ENCODE peak calls at places on chromosomes 11 and 22, in seven cellular contexts. U is hepatocyte, T is H9, R is neuronal stem cell, A is tibial artery, L is thoracic aorta, J is endothelial cell of umbilical vein. I is an unnamed sample.

GRCh38 chr22:48554893-48555552 is 1272.7 kb downstream of the BRD1 start:
- DNase-seq in U (peak; percentile 30), T (peak; percentile 68), R (no peak), A (no peak), L (no peak), J (no peak), I (no peak)

GRCh38 chr11:47924184-47924671 is 56.1 kb upstream of the PTPRJ start:
- DNase-seq in U (peak; percentile 44), T (no peak), R (no peak), A (no peak), L (no peak), J (peak; percentile 35), I (no peak)

GRCh38 chr22:22228421-22228820 is 16.2 kb upstream of the VPREB1 start:
- DNase-seq in U (no peak), T (no peak), R (no peak), A (no peak), L (no peak), J (no peak), I (peak; percentile 37)

GRCh38 chr22:22558972-22559603 is at the start of gene PRAME:
- DNase-seq in U (peak; percentile 59), T (peak; percentile 86), R (peak; percentile 12), A (no peak), L (no peak), J (peak; percentile 27), I (no peak)

GRCh38 chr11:44372989-44373388 is 63.0 kb upstream of the ALX4 start:
- DNase-seq in U (no peak), T (no peak), R (no peak), A (no peak), L (no peak), J (no peak), I (no peak)

GRCh38 chr11:61718046-61718531 is 34.3 kb upstream of the MYRF start:
- DNase-seq in U (no peak), T (no peak), R (no peak), A (no peak), L (no peak), J (no peak), I (no peak)

GRCh38 chr11:117256573-117256972 is 24.1 kb downstream of the RNF214 start:
- DNase-seq in U (no peak), T (no peak), R (no peak), A (no peak), L (no peak), J (no peak), I (no peak)

GRCh38 chr11:85762226-85762625 is 48.7 kb downstream of the SYTL2 start:
- DNase-seq in U (no peak), T (no peak), R (no peak), A (no peak), L (no peak), J (no peak), I (no peak)

GRCh38 chr11:74989269-74989655 is 529 bp downstream of the NEU3 start:
- DNase-seq in U (peak; percentile 18), T (no peak), R (no peak), A (no peak), L (no peak), J (no peak), I (no peak)

GRCh38 chr11:77560605-77561004 is 29.1 kb upstream of the AQP11 start:
- DNase-seq in U (peak; percentile 29), T (no peak), R (no peak), A (no peak), L (no peak), J (no peak), I (no peak)

GRCh38 chr22:26438006-26438405 is 8.9 kb downstream of the ASPHD2 start:
- DNase-seq in U (no peak), T (no peak), R (no peak), A (no peak), L (no peak), J (no peak), I (no peak)

GRCh38 chr11:76030973-76031590 is 175.2 kb downstream of the WNT11 start:
- DNase-seq in U (no peak), T (no peak), R (no peak), A (no peak), L (no peak), J (no peak), I (no peak)

GRCh38 chr11:70493891-70494290 is 95.6 kb downstream of the CTTN start:
- DNase-seq in U (no peak), T (no peak), R (no peak), A (peak; percentile 32), L (no peak), J (no peak), I (no peak)

GRCh38 chr11:18071098-18071705 is 25.1 kb upstream of the TPH1 start:
- DNase-seq in U (no peak), T (no peak), R (no peak), A (no peak), L (no peak), J (no peak), I (no peak)

GRCh38 chr11:94845622-94846021 is 77.5 kb downstream of the AMOTL1 start:
- DNase-seq in U (peak; percentile 25), T (no peak), R (no peak), A (no peak), L (no peak), J (no peak), I (no peak)

GRCh38 chr11:44760917-44761545 is 34.3 kb downstream of the TSPAN18 start:
- DNase-seq in U (peak; percentile 78), T (peak; percentile 79), R (peak; percentile 69), A (peak; percentile 83), L (peak; percentile 54), J (peak; percentile 92), I (peak; percentile 87)

GRCh38 chr22:25896098-25896497 is 154.1 kb downstream of the MYO18B start:
- DNase-seq in U (peak; percentile 13), T (no peak), R (no peak), A (no peak), L (no peak), J (no peak), I (peak; percentile 14)

GRCh38 chr11:44133335-44133946 is 38.0 kb downstream of the EXT2 start:
- DNase-seq in U (peak; percentile 56), T (no peak), R (peak; percentile 37), A (no peak), L (no peak), J (peak; percentile 64), I (no peak)

GRCh38 chr11:113547739-113548138 is 72.5 kb upstream of the DRD2 start:
- DNase-seq in U (no peak), T (no peak), R (no peak), A (no peak), L (no peak), J (no peak), I (no peak)
- H3K27ac ChIP-seq in U (no peak overlapping the region), T (no peak overlapping the region), R (no peak overlapping the region), A (no peak overlapping the region), L (no peak overlapping the region), J (no peak overlapping the region), I (no peak overlapping the region)

DNA sequence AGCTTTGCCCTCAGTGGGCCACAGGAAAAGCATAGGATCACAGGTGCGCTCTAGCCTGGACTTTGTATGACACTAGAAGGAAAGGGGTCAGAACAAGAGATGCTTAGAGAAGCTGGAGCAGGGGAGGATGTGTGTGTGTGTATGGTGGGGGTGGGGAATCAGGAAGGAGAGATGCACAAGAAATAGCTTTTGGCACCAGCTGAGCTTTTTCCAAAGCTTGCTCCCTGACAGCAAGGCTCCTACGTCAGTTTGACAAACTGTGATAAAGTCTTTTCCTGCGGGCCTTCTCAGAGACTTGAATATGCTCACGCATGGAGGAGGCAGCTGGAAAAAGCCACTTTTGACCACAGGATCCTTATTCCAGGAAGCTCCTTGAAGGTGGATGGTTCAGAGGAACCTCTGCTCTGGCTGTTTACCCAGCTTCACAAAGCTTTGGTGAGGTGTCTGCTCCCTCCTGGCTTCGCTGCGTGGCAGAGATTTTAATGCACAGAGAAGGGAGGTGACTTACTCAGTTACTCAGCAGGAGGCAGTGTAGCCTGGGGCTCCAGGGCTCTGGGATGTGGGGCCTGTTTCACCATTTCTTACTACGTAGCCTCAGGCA is 3.9 kb downstream of the CDC42EP1 start:
- DNase-seq in U (no peak), T (no peak), R (no peak), A (no peak), L (no peak), J (peak; percentile 61), I (no peak)
- H3K27ac ChIP-seq in U (peak overlapping the region; percentile 79), T (no peak overlapping the region), R (no peak overlapping the region), A (peak overlapping the region; percentile 99), L (peak overlapping the region; percentile 99), J (peak overlapping the region; percentile 99), I (peak overlapping the region; percentile 99)

GRCh38 chr11:8067929-8068575 is 13.0 kb upstream of the TUB start:
- DNase-seq in U (no peak), T (no peak), R (no peak), A (no peak), L (no peak), J (no peak), I (peak; percentile 74)
- H3K27ac ChIP-seq in U (peak overlapping the region; percentile 73), T (no peak overlapping the region), R (no peak overlapping the region), A (no peak overlapping the region), L (no peak overlapping the region), J (no peak overlapping the region), I (peak overlapping the region; percentile 82)

GRCh38 chr22:20207277-20208025 is 56.6 kb upstream of the CCDC188 start:
- DNase-seq in U (no peak), T (no peak), R (no peak), A (no peak), L (no peak), J (no peak), I (no peak)
- H3K27ac ChIP-seq in U (peak overlapping the region; percentile 83), T (no peak overlapping the region), R (no peak overlapping the region), A (no peak overlapping the region), L (no peak overlapping the region), J (no peak overlapping the region), I (no peak overlapping the region)

GRCh38 chr22:20125201-20126174 is 6.1 kb upstream of the ZDHHC8 start:
- DNase-seq in U (no peak), T (no peak), R (no peak), A (no peak), L (no peak), J (no peak), I (no peak)
- H3K27ac ChIP-seq in U (no peak overlapping the region), T (no peak overlapping the region), R (no peak overlapping the region), A (no peak overlapping the region), L (no peak overlapping the region), J (no peak overlapping the region), I (no peak overlapping the region)

GRCh38 chr11:34629711-34630110 is 8.8 kb downstream of the EHF start:
- DNase-seq in U (no peak), T (no peak), R (no peak), A (no peak), L (no peak), J (no peak), I (no peak)

GRCh38 chr11:34632105-34632780 is 11.3 kb downstream of the EHF start:
- DNase-seq in U (peak; percentile 39), T (no peak), R (peak; percentile 21), A (no peak), L (no peak), J (no peak), I (no peak)

GRCh38 chr11:34630544-34630943 is 9.7 kb downstream of the EHF start:
- DNase-seq in U (no peak), T (no peak), R (no peak), A (no peak), L (no peak), J (no peak), I (no peak)

GRCh38 chr11:34631737-34632104 is 10.8 kb downstream of the EHF start:
- DNase-seq in U (no peak), T (no peak), R (no peak), A (no peak), L (no peak), J (no peak), I (no peak)

DNA sequence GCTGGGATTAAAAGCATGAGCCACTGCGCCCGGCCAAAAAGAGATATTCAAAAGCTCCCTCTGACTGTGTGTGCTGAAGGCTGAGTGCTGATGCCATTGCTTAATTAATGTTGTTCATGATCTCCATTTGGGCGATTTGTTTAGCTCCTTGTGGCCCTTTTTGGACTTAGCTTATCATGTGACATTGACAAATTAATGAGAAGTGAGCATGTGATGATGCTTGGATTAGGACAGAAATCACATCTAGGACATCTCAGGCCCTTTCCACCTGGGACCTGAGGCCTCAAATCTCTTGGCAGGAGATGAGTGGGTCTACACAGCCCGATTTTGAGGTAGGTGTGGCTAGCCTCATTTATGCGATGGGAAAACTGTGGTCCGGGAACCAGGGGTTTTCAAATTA is 10.4 kb downstream of the EHF start:
- DNase-seq in U (no peak), T (no peak), R (no peak), A (no peak), L (no peak), J (no peak), I (no peak)
- H3K27ac ChIP-seq in U (peak overlapping the region; percentile 56), T (no peak overlapping the region), R (no peak overlapping the region), A (no peak overlapping the region), L (no peak overlapping the region), J (no peak overlapping the region), I (peak overlapping the region; percentile 41)

I was measured in vagina.